ENCODE peak calls at places on chromosomes 2 and 18, in nine cellular contexts. G is OCI-M1; R is T-helper 1 cell; N is activated T-helper 1 cell treated with anti-CD3 and anti-CD28 coated beads, Interleukin-12 subunit alpha, Interleukin-12 subunit beta, Interleukin-2, Interleukin-4 antibody, amounts not matched to agents 30 ng/mL and 10 ng/mL and 1 ng/mL, durations not matched to agents 14 hours and 24 hours and 36 hours; H is T-helper 2 cell treated with Interferon-gamma antibody and Interleukin-4, amounts not matched to agents 5 μg/mL and 100 μg/mL, for 36 hours; A is heart left ventricle; P is activated CD4-positive, alpha-beta T cell treated with anti-CD3 and anti-CD28 coated beads, Interleukin-2, amount 10 ng/mL, durations not matched to agents 7 days and 5 days; W is DMS 273 treated with DMSO at 0.1 percent for 48 hours; Y is GM13977. Z is an unnamed sample.

GRCh38 chr2:175001546-175001945 is 3.6 kb downstream of the CHN1 start:
- DNase-seq in G (no peak), R (no peak), N (no peak), H (no peak), A (no peak), P (no peak), W (no peak), Y (no peak), Z (no peak)

GRCh38 chr2:231663458-231664290 is 44.7 kb upstream of the PTMA start:
- DNase-seq in G (no peak), R (no peak), N (no peak), H (no peak), A (no peak), P (no peak), W (no peak), Y (no peak), Z (no peak)

GRCh38 chr2:9712263-9712662 is 81.5 kb upstream of the YWHAQ start:
- DNase-seq in G (no peak), R (no peak), N (no peak), H (peak), A (peak), P (peak), W (no peak), Y (no peak), Z (no peak)

GRCh38 chr2:218423584-218423983 is 4.7 kb downstream of the VIL1 start:
- DNase-seq in G (no peak), R (no peak), N (no peak), H (no peak), A (no peak), P (no peak), W (no peak), Y (no peak), Z (no peak)

GRCh38 chr2:84811839-84812238 is 69.0 kb downstream of the TRABD2A start:
- DNase-seq in G (no peak), R (no peak), N (no peak), H (no peak), A (no peak), P (no peak), W (no peak), Y (no peak), Z (no peak)

GRCh38 chr2:43054367-43054766 is 172.0 kb downstream of the ZFP36L2 start:
- DNase-seq in G (no peak), R (no peak), N (no peak), H (no peak), A (no peak), P (no peak), W (no peak), Y (no peak), Z (no peak)

GRCh38 chr2:101725515-101726192 is 28.1 kb downstream of the MAP4K4 start:
- DNase-seq in G (peak), R (no peak), N (no peak), H (no peak), A (no peak), P (no peak), W (no peak), Y (no peak), Z (peak)

GRCh38 chr18:24553886-24554285 is 93.4 kb downstream of the HRH4 start:
- DNase-seq in G (no peak), R (no peak), N (no peak), H (no peak), A (no peak), P (no peak), W (no peak), Y (no peak), Z (no peak)

GRCh38 chr2:138227195-138227594 is 262.9 kb downstream of the HNMT start:
- DNase-seq in G (no peak), R (no peak), N (no peak), H (no peak), A (no peak), P (no peak), W (no peak), Y (no peak), Z (no peak)

GRCh38 chr18:78069784-78070664 is 820.4 kb downstream of the GALR1 start:
- DNase-seq in G (no peak), R (no peak), N (no peak), H (no peak), A (no peak), P (no peak), W (no peak), Y (no peak), Z (no peak)

GRCh38 chr2:127820080-127820668 is 9.2 kb upstream of the WDR33 start:
- DNase-seq in G (peak), R (no peak), N (no peak), H (no peak), A (no peak), P (no peak), W (no peak), Y (no peak), Z (no peak)

GRCh38 chr2:5799348-5799747 is 107.2 kb downstream of the SOX11 start:
- DNase-seq in G (no peak), R (no peak), N (no peak), H (no peak), A (no peak), P (no peak), W (no peak), Y (no peak), Z (no peak)

GRCh38 chr18:48095726-48096125 is 165.3 kb upstream of the SMAD2 start:
- DNase-seq in G (no peak), R (no peak), N (no peak), H (no peak), A (no peak), P (no peak), W (peak), Y (no peak), Z (no peak)

GRCh38 chr2:158651358-158652057 is 143.6 kb upstream of the DAPL1 start:
- DNase-seq in G (no peak), R (no peak), N (no peak), H (no peak), A (no peak), P (no peak), W (no peak), Y (no peak), Z (no peak)

GRCh38 chr2:215429424-215429823 is 6.4 kb downstream of the FN1 start:
- DNase-seq in G (no peak), R (no peak), N (no peak), H (no peak), A (no peak), P (no peak), W (no peak), Y (no peak), Z (no peak)

GRCh38 chr2:103792039-103792438 is 1030.2 kb downstream of the TMEM182 start:
- DNase-seq in G (no peak), R (no peak), N (no peak), H (no peak), A (no peak), P (no peak), W (no peak), Y (no peak), Z (peak)

GRCh38 chr2:86393521-86394490 is 47.4 kb upstream of the KDM3A start:
- DNase-seq in G (peak), R (no peak), N (no peak), H (no peak), A (peak), P (no peak), W (peak), Y (no peak), Z (no peak)

GRCh38 chr2:178512491-178512890 is 32.2 kb downstream of the PLEKHA3 start:
- DNase-seq in G (no peak), R (no peak), N (no peak), H (no peak), A (no peak), P (no peak), W (no peak), Y (no peak), Z (no peak)

GRCh38 chr2:210198326-210198725 is 26.9 kb downstream of the ACADL start:
- DNase-seq in G (no peak), R (no peak), N (no peak), H (no peak), A (no peak), P (no peak), W (no peak), Y (no peak), Z (no peak)

Z was measured in WTC11.